ENCODE peak calls at places on chromosomes 6 and 20, in nine cellular contexts. One of them, this sample, is unnamed.

GRCh38 chr20:45783656-45784294 is 7.9 kb downstream of the WFDC3 start:
- DNase-seq in fibroblast of the aortic adventitia: no peak
- DNase-seq in CD4-positive, CD25-positive, alpha-beta regulatory T cell: no peak
- DNase-seq in A549: no peak
- DNase-seq in testis: peak
- DNase-seq in choroid plexus epithelial cell: peak
- DNase-seq in fibroblast of pulmonary artery: peak
- DNase-seq in hepatocyte: peak
- DNase-seq in lower lobe of right lung: peak
- DNase-seq in this sample: no peak

GRCh38 chr6:109087661-109088264 is 6.9 kb downstream of the SESN1 start:
- DNase-seq in fibroblast of the aortic adventitia: no peak
- DNase-seq in CD4-positive, CD25-positive, alpha-beta regulatory T cell: no peak
- DNase-seq in A549: no peak
- DNase-seq in testis: no peak
- DNase-seq in choroid plexus epithelial cell: no peak
- DNase-seq in fibroblast of pulmonary artery: no peak
- DNase-seq in hepatocyte: no peak
- DNase-seq in lower lobe of right lung: no peak
- DNase-seq in this sample: no peak

GRCh38 chr20:38804682-38805501 is 605 bp upstream of the PPP1R16B start:
- DNase-seq in fibroblast of the aortic adventitia: no peak
- DNase-seq in CD4-positive, CD25-positive, alpha-beta regulatory T cell: peak
- DNase-seq in A549: no peak
- DNase-seq in testis: no peak
- DNase-seq in choroid plexus epithelial cell: no peak
- DNase-seq in fibroblast of pulmonary artery: peak
- DNase-seq in hepatocyte: no peak
- DNase-seq in lower lobe of right lung: peak
- DNase-seq in this sample: no peak

GRCh38 chr6:26205625-26206574 is 118.7 kb downstream of the HFE start:
- DNase-seq in fibroblast of the aortic adventitia: peak
- DNase-seq in CD4-positive, CD25-positive, alpha-beta regulatory T cell: peak
- DNase-seq in A549: peak
- DNase-seq in testis: no peak
- DNase-seq in choroid plexus epithelial cell: peak
- DNase-seq in fibroblast of pulmonary artery: peak
- DNase-seq in hepatocyte: no peak
- DNase-seq in lower lobe of right lung: no peak
- DNase-seq in this sample: no peak

GRCh38 chr6:124536792-124537191 is 425.4 kb upstream of the RNF217 start:
- DNase-seq in fibroblast of the aortic adventitia: no peak
- DNase-seq in CD4-positive, CD25-positive, alpha-beta regulatory T cell: no peak
- DNase-seq in A549: peak
- DNase-seq in testis: no peak
- DNase-seq in choroid plexus epithelial cell: peak
- DNase-seq in fibroblast of pulmonary artery: no peak
- DNase-seq in hepatocyte: peak
- DNase-seq in lower lobe of right lung: no peak
- DNase-seq in this sample: no peak

GRCh38 chr6:33577718-33578117 is 2.4 kb downstream of the BAK1 start:
- DNase-seq in fibroblast of the aortic adventitia: no peak
- DNase-seq in CD4-positive, CD25-positive, alpha-beta regulatory T cell: no peak
- DNase-seq in A549: no peak
- DNase-seq in testis: no peak
- DNase-seq in choroid plexus epithelial cell: no peak
- DNase-seq in fibroblast of pulmonary artery: no peak
- DNase-seq in hepatocyte: no peak
- DNase-seq in lower lobe of right lung: no peak
- DNase-seq in this sample: no peak

GRCh38 chr6:4225207-4225872 is 90.0 kb upstream of the ECI2 start:
- DNase-seq in fibroblast of the aortic adventitia: peak
- DNase-seq in CD4-positive, CD25-positive, alpha-beta regulatory T cell: no peak
- DNase-seq in A549: no peak
- DNase-seq in testis: peak
- DNase-seq in choroid plexus epithelial cell: peak
- DNase-seq in fibroblast of pulmonary artery: no peak
- DNase-seq in hepatocyte: peak
- DNase-seq in lower lobe of right lung: no peak
- DNase-seq in this sample: no peak

GRCh38 chr6:75374913-75375530 is 90.4 kb upstream of the TMEM30A start:
- DNase-seq in fibroblast of the aortic adventitia: no peak
- DNase-seq in CD4-positive, CD25-positive, alpha-beta regulatory T cell: no peak
- DNase-seq in A549: no peak
- DNase-seq in testis: no peak
- DNase-seq in choroid plexus epithelial cell: no peak
- DNase-seq in fibroblast of pulmonary artery: peak
- DNase-seq in hepatocyte: no peak
- DNase-seq in lower lobe of right lung: no peak
- DNase-seq in this sample: no peak

GRCh38 chr6:126030045-126030444 is 43.7 kb downstream of the TRMT11 start:
- DNase-seq in fibroblast of the aortic adventitia: peak
- DNase-seq in CD4-positive, CD25-positive, alpha-beta regulatory T cell: no peak
- DNase-seq in A549: no peak
- DNase-seq in testis: no peak
- DNase-seq in choroid plexus epithelial cell: peak
- DNase-seq in fibroblast of pulmonary artery: no peak
- DNase-seq in hepatocyte: no peak
- DNase-seq in lower lobe of right lung: no peak
- DNase-seq in this sample: no peak

GRCh38 chr6:90065173-90065572 is 170.9 kb downstream of the GJA10 start:
- DNase-seq in fibroblast of the aortic adventitia: no peak
- DNase-seq in CD4-positive, CD25-positive, alpha-beta regulatory T cell: no peak
- DNase-seq in A549: no peak
- DNase-seq in testis: no peak
- DNase-seq in choroid plexus epithelial cell: no peak
- DNase-seq in fibroblast of pulmonary artery: no peak
- DNase-seq in hepatocyte: no peak
- DNase-seq in lower lobe of right lung: no peak
- DNase-seq in this sample: no peak

GRCh38 chr6:46421939-46422338 is 69.3 kb downstream of the RCAN2 start:
- DNase-seq in fibroblast of the aortic adventitia: no peak
- DNase-seq in CD4-positive, CD25-positive, alpha-beta regulatory T cell: no peak
- DNase-seq in A549: no peak
- DNase-seq in testis: no peak
- DNase-seq in choroid plexus epithelial cell: no peak
- DNase-seq in fibroblast of pulmonary artery: no peak
- DNase-seq in hepatocyte: no peak
- DNase-seq in lower lobe of right lung: no peak
- DNase-seq in this sample: no peak

GRCh38 chr6:78492351-78493010 is 374.9 kb upstream of the IRAK1BP1 start:
- DNase-seq in fibroblast of the aortic adventitia: no peak
- DNase-seq in CD4-positive, CD25-positive, alpha-beta regulatory T cell: no peak
- DNase-seq in A549: no peak
- DNase-seq in testis: no peak
- DNase-seq in choroid plexus epithelial cell: peak
- DNase-seq in fibroblast of pulmonary artery: no peak
- DNase-seq in hepatocyte: no peak
- DNase-seq in lower lobe of right lung: no peak
- DNase-seq in this sample: no peak

GRCh38 chr20:48866936-48867335 is 39.1 kb upstream of the PREX1 start:
- DNase-seq in fibroblast of the aortic adventitia: no peak
- DNase-seq in CD4-positive, CD25-positive, alpha-beta regulatory T cell: no peak
- DNase-seq in A549: no peak
- DNase-seq in testis: no peak
- DNase-seq in choroid plexus epithelial cell: no peak
- DNase-seq in fibroblast of pulmonary artery: no peak
- DNase-seq in hepatocyte: no peak
- DNase-seq in lower lobe of right lung: no peak
- DNase-seq in this sample: no peak

GRCh38 chr20:48818481-48818987 is 9.3 kb downstream of the PREX1 start:
- DNase-seq in fibroblast of the aortic adventitia: no peak
- DNase-seq in CD4-positive, CD25-positive, alpha-beta regulatory T cell: peak
- DNase-seq in A549: no peak
- DNase-seq in testis: no peak
- DNase-seq in choroid plexus epithelial cell: no peak
- DNase-seq in fibroblast of pulmonary artery: no peak
- DNase-seq in hepatocyte: no peak
- DNase-seq in lower lobe of right lung: no peak
- DNase-seq in this sample: no peak

GRCh38 chr6:31386977-31387376 is 16.4 kb upstream of the MICA start:
- DNase-seq in fibroblast of the aortic adventitia: no peak
- DNase-seq in CD4-positive, CD25-positive, alpha-beta regulatory T cell: no peak
- DNase-seq in A549: no peak
- DNase-seq in testis: peak
- DNase-seq in choroid plexus epithelial cell: no peak
- DNase-seq in fibroblast of pulmonary artery: no peak
- DNase-seq in hepatocyte: no peak
- DNase-seq in lower lobe of right lung: no peak
- DNase-seq in this sample: no peak

GRCh38 chr20:17934141-17934862 is 34.3 kb downstream of the SNX5 start:
- DNase-seq in fibroblast of the aortic adventitia: no peak
- DNase-seq in CD4-positive, CD25-positive, alpha-beta regulatory T cell: no peak
- DNase-seq in A549: no peak
- DNase-seq in testis: no peak
- DNase-seq in choroid plexus epithelial cell: peak
- DNase-seq in fibroblast of pulmonary artery: no peak
- DNase-seq in hepatocyte: no peak
- DNase-seq in lower lobe of right lung: no peak
- DNase-seq in this sample: no peak

GRCh38 chr6:11921017-11921438 is 91.1 kb upstream of the HIVEP1 start:
- DNase-seq in fibroblast of the aortic adventitia: peak
- DNase-seq in CD4-positive, CD25-positive, alpha-beta regulatory T cell: no peak
- DNase-seq in A549: peak
- DNase-seq in testis: no peak
- DNase-seq in choroid plexus epithelial cell: peak
- DNase-seq in fibroblast of pulmonary artery: peak
- DNase-seq in hepatocyte: peak
- DNase-seq in lower lobe of right lung: no peak
- DNase-seq in this sample: peak

GRCh38 chr6:142331075-142331551 is 29.3 kb downstream of the ADGRG6 start:
- DNase-seq in fibroblast of the aortic adventitia: no peak
- DNase-seq in CD4-positive, CD25-positive, alpha-beta regulatory T cell: peak
- DNase-seq in A549: no peak
- DNase-seq in testis: no peak
- DNase-seq in choroid plexus epithelial cell: peak
- DNase-seq in fibroblast of pulmonary artery: peak
- DNase-seq in hepatocyte: no peak
- DNase-seq in lower lobe of right lung: no peak
- DNase-seq in this sample: no peak

GRCh38 chr6:24825130-24825630 is 26.5 kb upstream of the ARMH2 start:
- DNase-seq in fibroblast of the aortic adventitia: no peak
- DNase-seq in CD4-positive, CD25-positive, alpha-beta regulatory T cell: no peak
- DNase-seq in A549: no peak
- DNase-seq in testis: no peak
- DNase-seq in choroid plexus epithelial cell: no peak
- DNase-seq in fibroblast of pulmonary artery: no peak
- DNase-seq in hepatocyte: no peak
- DNase-seq in lower lobe of right lung: no peak
- DNase-seq in this sample: no peak

GRCh38 chr6:22007469-22007868 is 289.4 kb downstream of the PRL start:
- DNase-seq in fibroblast of the aortic adventitia: no peak
- DNase-seq in CD4-positive, CD25-positive, alpha-beta regulatory T cell: no peak
- DNase-seq in A549: no peak
- DNase-seq in testis: no peak
- DNase-seq in choroid plexus epithelial cell: no peak
- DNase-seq in fibroblast of pulmonary artery: no peak
- DNase-seq in hepatocyte: no peak
- DNase-seq in lower lobe of right lung: no peak
- DNase-seq in this sample: no peak
- H3K4me3 ChIP-seq in fibroblast of the aortic adventitia: no peak
- H3K4me3 ChIP-seq in CD4-positive, CD25-positive, alpha-beta regulatory T cell: no peak
- H3K4me3 ChIP-seq in A549: no peak
- H3K4me3 ChIP-seq in testis: no peak
- H3K4me3 ChIP-seq in choroid plexus epithelial cell: no peak
- H3K4me3 ChIP-seq in fibroblast of pulmonary artery: no peak
- H3K4me3 ChIP-seq in hepatocyte: no peak
- H3K4me3 ChIP-seq in lower lobe of right lung: no peak
- H3K4me3 ChIP-seq in this sample: no peak

GRCh38 chr20:46945465-46945864 is 50.8 kb downstream of the EYA2 start:
- DNase-seq in fibroblast of the aortic adventitia: no peak
- DNase-seq in CD4-positive, CD25-positive, alpha-beta regulatory T cell: no peak
- DNase-seq in A549: no peak
- DNase-seq in testis: no peak
- DNase-seq in choroid plexus epithelial cell: peak
- DNase-seq in fibroblast of pulmonary artery: no peak
- DNase-seq in hepatocyte: no peak
- DNase-seq in lower lobe of right lung: no peak
- DNase-seq in this sample: no peak
- H3K4me3 ChIP-seq in fibroblast of the aortic adventitia: no peak
- H3K4me3 ChIP-seq in CD4-positive, CD25-positive, alpha-beta regulatory T cell: no peak
- H3K4me3 ChIP-seq in A549: no peak
- H3K4me3 ChIP-seq in testis: no peak
- H3K4me3 ChIP-seq in choroid plexus epithelial cell: no peak
- H3K4me3 ChIP-seq in fibroblast of pulmonary artery: no peak
- H3K4me3 ChIP-seq in hepatocyte: no peak
- H3K4me3 ChIP-seq in lower lobe of right lung: no peak
- H3K4me3 ChIP-seq in this sample: no peak

GRCh38 chr6:157236040-157236725 is 87.1 kb downstream of the TMEM242 start:
- DNase-seq in fibroblast of the aortic adventitia: no peak
- DNase-seq in CD4-positive, CD25-positive, alpha-beta regulatory T cell: no peak
- DNase-seq in A549: no peak
- DNase-seq in testis: no peak
- DNase-seq in choroid plexus epithelial cell: no peak
- DNase-seq in fibroblast of pulmonary artery: no peak
- DNase-seq in hepatocyte: no peak
- DNase-seq in lower lobe of right lung: no peak
- DNase-seq in this sample: no peak
- H3K4me3 ChIP-seq in fibroblast of the aortic adventitia: peak
- H3K4me3 ChIP-seq in CD4-positive, CD25-positive, alpha-beta regulatory T cell: no peak
- H3K4me3 ChIP-seq in A549: peak
- H3K4me3 ChIP-seq in testis: peak
- H3K4me3 ChIP-seq in choroid plexus epithelial cell: peak
- H3K4me3 ChIP-seq in fibroblast of pulmonary artery: peak
- H3K4me3 ChIP-seq in hepatocyte: peak
- H3K4me3 ChIP-seq in lower lobe of right lung: peak
- H3K4me3 ChIP-seq in this sample: peak

DNA sequence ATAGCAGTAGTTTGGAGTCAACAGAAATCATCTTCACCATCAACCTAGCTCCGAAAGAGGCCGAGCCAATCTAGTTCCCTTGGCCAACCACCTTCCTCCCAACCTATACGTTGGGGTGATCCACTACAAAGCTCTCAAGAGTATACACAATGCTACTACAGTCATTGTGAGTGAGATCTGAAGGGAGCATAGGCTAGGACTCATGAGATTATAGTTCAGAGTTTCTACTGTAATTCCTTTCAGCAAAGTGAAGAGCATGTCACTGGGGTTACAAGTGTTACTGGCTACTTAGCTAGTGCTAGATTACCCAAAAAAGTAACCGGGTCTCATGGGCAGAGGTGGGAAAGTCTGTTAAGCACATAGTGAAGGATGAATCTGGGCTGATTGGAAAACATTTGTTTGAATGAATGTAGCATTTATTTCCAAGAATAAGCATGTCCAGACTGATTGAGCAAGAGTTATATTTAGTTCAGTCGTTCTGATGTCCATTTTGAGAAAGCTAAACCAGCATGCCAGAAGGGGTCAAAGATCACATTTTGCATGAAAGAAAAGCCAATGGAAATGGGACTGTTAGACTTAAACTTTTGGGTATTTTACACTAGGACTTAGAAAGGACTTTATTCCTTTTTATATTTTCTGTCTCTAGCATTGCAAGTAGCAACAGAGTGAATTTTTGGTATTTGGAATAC is 10.5 kb upstream of the ESR1 start:
- DNase-seq in fibroblast of the aortic adventitia: peak
- DNase-seq in CD4-positive, CD25-positive, alpha-beta regulatory T cell: no peak
- DNase-seq in A549: no peak
- DNase-seq in testis: no peak
- DNase-seq in choroid plexus epithelial cell: peak
- DNase-seq in fibroblast of pulmonary artery: no peak
- DNase-seq in hepatocyte: no peak
- DNase-seq in lower lobe of right lung: no peak
- DNase-seq in this sample: no peak
- H3K4me3 ChIP-seq in fibroblast of the aortic adventitia: no peak
- H3K4me3 ChIP-seq in CD4-positive, CD25-positive, alpha-beta regulatory T cell: no peak
- H3K4me3 ChIP-seq in A549: no peak
- H3K4me3 ChIP-seq in testis: no peak
- H3K4me3 ChIP-seq in choroid plexus epithelial cell: no peak
- H3K4me3 ChIP-seq in fibroblast of pulmonary artery: no peak
- H3K4me3 ChIP-seq in hepatocyte: no peak
- H3K4me3 ChIP-seq in lower lobe of right lung: no peak
- H3K4me3 ChIP-seq in this sample: no peak

GRCh38 chr6:145904878-145905277 is 59.3 kb downstream of the SHPRH start:
- DNase-seq in fibroblast of the aortic adventitia: no peak
- DNase-seq in CD4-positive, CD25-positive, alpha-beta regulatory T cell: peak
- DNase-seq in A549: no peak
- DNase-seq in testis: no peak
- DNase-seq in choroid plexus epithelial cell: no peak
- DNase-seq in fibroblast of pulmonary artery: no peak
- DNase-seq in hepatocyte: no peak
- DNase-seq in lower lobe of right lung: no peak
- DNase-seq in this sample: no peak
- H3K4me3 ChIP-seq in fibroblast of the aortic adventitia: no peak
- H3K4me3 ChIP-seq in CD4-positive, CD25-positive, alpha-beta regulatory T cell: no peak
- H3K4me3 ChIP-seq in A549: no peak
- H3K4me3 ChIP-seq in testis: no peak
- H3K4me3 ChIP-seq in choroid plexus epithelial cell: no peak
- H3K4me3 ChIP-seq in fibroblast of pulmonary artery: no peak
- H3K4me3 ChIP-seq in hepatocyte: no peak
- H3K4me3 ChIP-seq in lower lobe of right lung: no peak
- H3K4me3 ChIP-seq in this sample: no peak